ENCODE peak calls at places on chromosomes 7 and 10, in four cellular contexts. Q, Y, A and R are unnamed samples.

GRCh38 chr7:21041252-21041651 is 254.6 kb upstream of the SP8 start:
- DNase-seq in Q (no peak), Y (no peak), A (no peak), R (peak; percentile 45)

GRCh38 chr10:82625497-82626151 is 750.6 kb downstream of the NRG3 start:
- DNase-seq in Q (no peak), Y (no peak), A (no peak), R (no peak)

GRCh38 chr10:29634764-29635625 is at the start of gene SVIL:
- DNase-seq in Q (no peak), Y (no peak), A (peak; percentile 33), R (peak; percentile 33)

GRCh38 chr10:33008499-33009243 is 50.6 kb upstream of the ITGB1 start:
- DNase-seq in Q (peak; percentile 72), Y (peak; percentile 91), A (peak; percentile 90), R (peak; percentile 100)

GRCh38 chr7:40470111-40470736 is 335.4 kb downstream of the SUGCT start:
- DNase-seq in Q (no peak), Y (no peak), A (no peak), R (no peak)

GRCh38 chr7:92808006-92808405 is 28.4 kb downstream of the CDK6 start:
- DNase-seq in Q (no peak), Y (peak; percentile 38), A (no peak), R (no peak)

GRCh38 chr10:99329238-99329890 is at the start of gene CNNM1:
- DNase-seq in Q (no peak), Y (no peak), A (peak; percentile 73), R (peak; percentile 45)

GRCh38 chr10:28587970-28588290 is 55.0 kb downstream of the WAC start:
- DNase-seq in Q (no peak), Y (no peak), A (no peak), R (no peak)

GRCh38 chr10:30587522-30588031 is 42.0 kb downstream of the LYZL2 start:
- DNase-seq in Q (peak; percentile 21), Y (peak; percentile 75), A (peak; percentile 61), R (no peak)

GRCh38 chr7:152887191-152887590 is 127.6 kb downstream of the ACTR3B start:
- DNase-seq in Q (no peak), Y (no peak), A (no peak), R (no peak)

GRCh38 chr10:28559661-28560060 is 26.7 kb downstream of the WAC start:
- DNase-seq in Q (no peak), Y (no peak), A (peak; percentile 68), R (no peak)

GRCh38 chr10:23200997-23201652 is 9.0 kb downstream of the PTF1A start:
- DNase-seq in Q (no peak), Y (no peak), A (no peak), R (no peak)

GRCh38 chr7:3739983-3740382 is 438.9 kb downstream of the SDK1 start:
- DNase-seq in Q (no peak), Y (no peak), A (no peak), R (no peak)

GRCh38 chr10:130218181-130218641 is 82.0 kb downstream of the GLRX3 start:
- DNase-seq in Q (no peak), Y (no peak), A (no peak), R (no peak)

GRCh38 chr7:27235387-27236052 is 7.1 kb upstream of the EVX1 start:
- DNase-seq in Q (no peak), Y (no peak), A (peak; percentile 87), R (peak; percentile 62)

GRCh38 chr10:50538473-50539398 is 85.0 kb downstream of the SGMS1 start:
- DNase-seq in Q (no peak), Y (no peak), A (no peak), R (no peak)

GRCh38 chr7:47046949-47047348 is 535.0 kb downstream of the TNS3 start:
- DNase-seq in Q (no peak), Y (no peak), A (peak; percentile 7), R (no peak)

GRCh38 chr7:28623863-28624262 is 211.5 kb downstream of the CREB5 start:
- DNase-seq in Q (no peak), Y (peak; percentile 77), A (peak; percentile 46), R (peak; percentile 48)

GRCh38 chr10:68106656-68107055 is 2.6 kb upstream of the MYPN start:
- DNase-seq in Q (no peak), Y (no peak), A (no peak), R (peak; percentile 99)

GRCh38 chr7:15104411-15105092 is 202.0 kb upstream of the DGKB start:
- DNase-seq in Q (no peak), Y (no peak), A (no peak), R (no peak)

GRCh38 chr7:30280631-30281030 is 3.8 kb upstream of the ZNRF2 start:
- DNase-seq in Q (no peak), Y (no peak), A (no peak), R (no peak)

GRCh38 chr7:137718360-137718759 is 128.4 kb downstream of the DGKI start:
- DNase-seq in Q (no peak), Y (no peak), A (no peak), R (no peak)

GRCh38 chr10:110404374-110404773 is 93.3 kb upstream of the DUSP5 start:
- DNase-seq in Q (no peak), Y (no peak), A (no peak), R (no peak)

GRCh38 chr10:110802551-110803238 is 69.0 kb upstream of the PDCD4 start:
- DNase-seq in Q (peak; percentile 34), Y (no peak), A (no peak), R (no peak)

GRCh38 chr10:95606922-95607321 is 45.8 kb upstream of the SORBS1 start:
- DNase-seq in Q (no peak), Y (no peak), A (no peak), R (no peak)

GRCh38 chr10:47042199-47042473 is 130.9 kb downstream of the PTPN20 start:
- DNase-seq in Q (no peak), Y (no peak), A (no peak), R (no peak)
- H3K9me2 ChIP-seq in Q (no peaks in the 10 kb centered on the region), Y (no peaks in the 10 kb centered on the region), A (no peaks in the 10 kb centered on the region), R (no peaks in the 10 kb centered on the region)

DNA sequence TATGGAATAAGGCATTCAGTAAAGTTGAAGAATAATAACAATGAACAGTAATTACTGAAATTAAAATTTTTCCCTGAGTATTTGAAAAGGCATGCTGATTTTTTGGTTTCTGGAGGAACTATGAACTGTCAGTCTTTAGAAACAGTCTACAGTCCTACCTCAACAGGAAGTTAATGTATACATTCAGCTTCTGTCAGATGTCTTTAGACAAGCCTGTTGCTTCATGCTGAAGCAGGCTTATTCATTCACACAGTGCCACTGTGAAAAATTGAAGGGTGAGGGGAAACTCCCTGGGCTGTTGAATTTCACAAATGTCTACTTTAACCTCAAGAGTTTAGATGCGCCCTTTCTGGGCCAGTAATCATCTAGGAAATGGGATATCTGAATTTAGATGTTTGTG is 3.5 kb downstream of the NRF1 start:
- DNase-seq in Q (peak; percentile 73), Y (peak; percentile 56), A (no peak), R (no peak)
- H3K4me1 ChIP-seq in Q (peaks cover 14% of the 10 kb centered on the region), Y (peaks cover 63% of the 10 kb centered on the region), A (peaks cover 39% of the 10 kb centered on the region), R (peaks cover 20% of the 10 kb centered on the region)

GRCh38 chr10:59301067-59301674 is 61.2 kb downstream of the FAM13C start:
- DNase-seq in Q (no peak), Y (no peak), A (no peak), R (no peak)

GRCh38 chr10:59300386-59300785 is 62.0 kb downstream of the FAM13C start:
- DNase-seq in Q (no peak), Y (no peak), A (no peak), R (peak; percentile 8)

GRCh38 chr10:59303018-59303417 is 59.3 kb downstream of the FAM13C start:
- DNase-seq in Q (no peak), Y (no peak), A (no peak), R (no peak)

GRCh38 chr10:59304521-59305097 is 57.7 kb downstream of the FAM13C start:
- DNase-seq in Q (no peak), Y (no peak), A (no peak), R (no peak)

GRCh38 chr10:59299933-59300332 is 62.4 kb downstream of the FAM13C start:
- DNase-seq in Q (no peak), Y (no peak), A (no peak), R (no peak)
- H3K9me2 ChIP-seq in Q (no peaks in the 10 kb centered on the region), Y (no peaks in the 10 kb centered on the region), A (peaks cover 11% of the 10 kb centered on the region), R (no peaks in the 10 kb centered on the region)

DNA sequence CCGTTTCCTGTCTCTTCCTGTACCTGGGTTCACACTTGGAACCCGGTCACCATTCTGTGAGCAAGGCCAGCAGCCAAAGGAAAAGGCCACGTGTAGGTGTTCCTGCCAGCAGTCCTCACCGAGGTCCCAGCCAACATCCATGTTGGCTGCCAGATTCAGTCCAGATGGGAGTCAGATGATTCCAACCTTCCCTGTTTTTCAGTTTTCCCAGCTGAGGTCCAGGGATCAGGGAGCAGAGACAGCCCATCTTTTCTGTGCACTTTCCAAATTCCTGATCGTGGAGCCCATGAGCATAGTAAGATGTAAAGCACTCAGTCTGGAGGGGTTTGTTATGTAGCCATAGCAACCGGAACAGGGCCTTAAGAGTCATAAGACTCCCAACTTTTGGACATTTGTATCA is 3.9 kb upstream of the PVRIG start:
- DNase-seq in Q (no peak), Y (no peak), A (no peak), R (no peak)
- H3K4me1 ChIP-seq in Q (peaks cover 28% of the 10 kb centered on the region), Y (peaks cover 33% of the 10 kb centered on the region), A (no peaks in the 10 kb centered on the region), R (peaks cover 7% of the 10 kb centered on the region)

DNA sequence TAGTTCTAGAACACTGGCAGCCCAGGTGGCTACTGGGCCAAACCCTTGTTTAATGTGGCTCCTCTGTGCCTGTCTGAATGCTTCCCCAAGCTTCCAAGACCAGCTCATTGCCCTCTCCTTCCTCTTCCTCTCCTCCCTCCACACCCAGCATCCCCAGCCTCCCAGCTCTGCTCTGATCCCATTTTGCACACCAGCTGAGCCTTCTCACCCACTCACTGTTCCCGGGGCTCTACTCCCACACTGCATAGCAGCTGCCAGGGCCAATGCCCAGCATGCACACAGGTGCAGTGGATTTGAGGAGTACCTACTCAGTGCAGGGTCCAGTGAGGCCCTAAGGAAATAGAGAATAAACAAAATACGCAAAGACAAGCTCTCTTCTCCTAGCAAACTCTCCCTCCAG is 46.7 kb downstream of the GPAM start:
- DNase-seq in Q (no peak), Y (no peak), A (no peak), R (no peak)
- H3K9me2 ChIP-seq in Q (no peaks in the 10 kb centered on the region), Y (no peaks in the 10 kb centered on the region), A (no peaks in the 10 kb centered on the region), R (no peaks in the 10 kb centered on the region)